ENCODE peak calls at places on chromosomes 16 and 17, in ten cellular contexts. P is heart right ventricle, J is AG09319, T is NB4, Y is SK-N-SH, L is breast epithelium, G is nephron progenitor cell, H is IMR-90, O is cardiac fibroblast, D is astrocyte of the spinal cord. V is an unnamed sample.
A peak's percentile ranks its signal among the peaks of the same experiment; 100 is the strongest.

GRCh38 chr16:11329080-11329491 is 16.2 kb upstream of the RMI2 start:
- DNase-seq in P (no peak), J (no peak), T (no peak), Y (no peak), L (no peak), G (no peak), H (peak; percentile 44), O (no peak), D (peak; percentile 28), V (no peak)

GRCh38 chr17:75601057-75601987 is 13.7 kb downstream of the MYO15B start:
- DNase-seq in P (no peak), J (no peak), T (peak; percentile 81), Y (peak; percentile 83), L (peak; percentile 64), G (peak; percentile 76), H (peak; percentile 5), O (peak; percentile 35), D (no peak), V (peak; percentile 82)

GRCh38 chr16:8849411-8850011 is 19.3 kb downstream of the CARHSP1 start:
- DNase-seq in P (peak; percentile 2), J (no peak), T (peak; percentile 81), Y (peak; percentile 16), L (no peak), G (no peak), H (no peak), O (peak; percentile 71), D (peak; percentile 77), V (no peak)

GRCh38 chr16:81738831-81739496 is 40.1 kb upstream of the PLCG2 start:
- DNase-seq in P (peak; percentile 41), J (no peak), T (peak; percentile 98), Y (no peak), L (no peak), G (no peak), H (no peak), O (no peak), D (no peak), V (no peak)

GRCh38 chr16:70738083-70738977 is 52.5 kb upstream of the MTSS2 start:
- DNase-seq in P (peak; percentile 74), J (peak; percentile 68), T (peak; percentile 88), Y (peak; percentile 81), L (no peak), G (peak; percentile 55), H (peak; percentile 93), O (peak; percentile 83), D (peak; percentile 71), V (peak; percentile 74)

GRCh38 chr17:44518032-44518431 is 14.8 kb upstream of the GPATCH8 start:
- DNase-seq in P (no peak), J (no peak), T (no peak), Y (no peak), L (no peak), G (no peak), H (peak; percentile 51), O (peak; percentile 54), D (no peak), V (no peak)

GRCh38 chr16:54655171-54655590 is 275.5 kb upstream of the IRX5 start:
- DNase-seq in P (peak; percentile 71), J (no peak), T (no peak), Y (no peak), L (no peak), G (peak; percentile 44), H (no peak), O (peak; percentile 63), D (peak; percentile 51), V (no peak)

GRCh38 chr17:67638871-67639270 is 78.9 kb upstream of the NOL11 start:
- DNase-seq in P (no peak), J (no peak), T (no peak), Y (no peak), L (no peak), G (no peak), H (no peak), O (no peak), D (no peak), V (no peak)

GRCh38 chr17:7982666-7983065 is 19.7 kb upstream of the GUCY2D start:
- DNase-seq in P (no peak), J (no peak), T (peak; percentile 40), Y (no peak), L (no peak), G (no peak), H (peak; percentile 14), O (peak; percentile 66), D (peak; percentile 10), V (no peak)

GRCh38 chr16:72198021-72198420 is 26.1 kb upstream of the PMFBP1 start:
- DNase-seq in P (peak; percentile 38), J (peak; percentile 41), T (no peak), Y (peak; percentile 68), L (no peak), G (peak; percentile 21), H (peak; percentile 80), O (peak; percentile 93), D (peak; percentile 87), V (no peak)

GRCh38 chr16:72198641-72199250 is 26.8 kb upstream of the PMFBP1 start:
- DNase-seq in P (no peak), J (no peak), T (no peak), Y (peak; percentile 69), L (no peak), G (no peak), H (no peak), O (no peak), D (no peak), V (no peak)

GRCh38 chr16:72197556-72197955 is 25.6 kb upstream of the PMFBP1 start:
- DNase-seq in P (no peak), J (no peak), T (no peak), Y (no peak), L (no peak), G (no peak), H (no peak), O (no peak), D (no peak), V (no peak)

GRCh38 chr16:72191551-72191950 is 19.6 kb upstream of the PMFBP1 start:
- DNase-seq in P (no peak), J (no peak), T (no peak), Y (no peak), L (no peak), G (no peak), H (no peak), O (peak; percentile 40), D (no peak), V (no peak)

GRCh38 chr16:72195609-72196008 is 23.7 kb upstream of the PMFBP1 start:
- DNase-seq in P (no peak), J (no peak), T (no peak), Y (peak; percentile 58), L (no peak), G (peak; percentile 30), H (no peak), O (no peak), D (no peak), V (no peak)
- TF ChIP-seq CTCF in P (no peak), J (no peak), T (no peak), Y (peak; percentile 41), L (no peak), G (peak; percentile 36), H (no peak), O (no peak), D (no peak), V (no peak)

GRCh38 chr16:2465653-2466415 is 5.3 kb upstream of the NTN3 start:
- DNase-seq in P (no peak), J (no peak), T (peak; percentile 71), Y (no peak), L (no peak), G (no peak), H (no peak), O (no peak), D (no peak), V (no peak)
- TF ChIP-seq CTCF in P (no peak), J (no peak), T (peak; percentile 54), Y (peak; percentile 44), L (no peak), G (peak; percentile 22), H (peak; percentile 23), O (peak; percentile 43), D (peak; percentile 35), V (no peak)

GRCh38 chr16:2840914-2841313 is 10.8 kb downstream of the ZG16B start:
- DNase-seq in P (no peak), J (no peak), T (no peak), Y (no peak), L (no peak), G (no peak), H (no peak), O (no peak), D (no peak), V (no peak)

GRCh38 chr16:2841606-2842339 is 11.7 kb downstream of the ZG16B start:
- DNase-seq in P (no peak), J (no peak), T (no peak), Y (no peak), L (no peak), G (no peak), H (no peak), O (no peak), D (no peak), V (peak; percentile 20)

GRCh38 chr16:2836646-2837508 is 6.8 kb downstream of the ZG16B start:
- DNase-seq in P (no peak), J (no peak), T (no peak), Y (no peak), L (no peak), G (no peak), H (no peak), O (no peak), D (peak; percentile 16), V (no peak)

GRCh38 chr16:2839650-2840450 is 9.7 kb downstream of the ZG16B start:
- DNase-seq in P (no peak), J (no peak), T (no peak), Y (no peak), L (no peak), G (no peak), H (no peak), O (no peak), D (no peak), V (no peak)

GRCh38 chr16:2838928-2839327 is 8.8 kb downstream of the ZG16B start:
- DNase-seq in P (peak; percentile 44), J (peak; percentile 67), T (peak; percentile 74), Y (peak; percentile 90), L (no peak), G (peak; percentile 80), H (peak; percentile 89), O (peak; percentile 85), D (peak; percentile 72), V (peak; percentile 77)
- TF ChIP-seq CTCF in P (peak; percentile 22), J (peak; percentile 95), T (peak; percentile 90), Y (peak; percentile 79), L (peak; percentile 80), G (peak; percentile 87), H (peak; percentile 97), O (peak; percentile 97), D (peak; percentile 94), V (peak; percentile 95)

DNA sequence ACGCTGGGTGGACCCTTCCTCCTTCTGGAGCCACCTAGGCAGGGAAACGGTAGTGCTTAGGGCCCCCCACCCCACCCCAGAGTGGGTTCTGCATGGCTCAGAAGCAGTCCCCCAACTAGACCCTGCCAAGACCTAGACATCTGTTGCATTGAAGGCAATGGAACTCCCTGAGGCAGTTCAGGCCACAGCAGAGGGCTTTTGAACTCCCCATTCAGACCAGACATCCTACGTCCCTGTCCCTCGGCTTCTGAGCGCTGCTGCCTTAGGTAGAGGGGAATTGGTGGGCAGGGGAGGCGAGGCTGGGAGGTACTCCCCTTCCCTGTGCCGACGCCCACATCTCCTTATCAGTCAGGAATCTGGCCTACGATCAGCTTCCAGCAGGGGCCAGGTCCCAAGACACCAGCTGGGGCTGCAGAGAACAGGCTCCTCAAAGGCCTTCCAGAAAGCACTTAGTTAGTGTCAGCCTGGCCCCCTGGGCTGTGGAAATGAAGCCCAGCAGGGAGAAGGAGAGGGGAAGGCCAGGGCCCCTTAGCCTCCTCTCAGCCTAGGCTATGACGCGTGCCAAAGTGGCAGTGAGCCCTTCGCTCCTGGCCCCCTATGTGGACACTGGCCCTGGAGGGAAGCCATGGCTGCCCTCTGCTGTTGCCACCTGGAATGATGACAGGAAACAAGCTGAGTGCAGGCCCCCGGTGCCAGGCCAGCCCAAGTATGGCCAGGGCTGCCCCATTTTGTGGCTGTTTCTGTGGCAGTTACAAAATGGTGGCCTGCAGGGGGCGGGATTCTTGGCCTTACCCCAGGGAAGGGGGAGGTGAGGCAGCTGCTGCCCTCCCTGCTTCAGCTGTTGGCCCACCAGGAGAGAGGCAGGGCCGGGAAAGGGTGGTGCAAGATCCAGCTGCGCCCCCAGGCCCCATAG is 11.1 kb downstream of the TBX4 start:
- DNase-seq in P (no peak), J (no peak), T (no peak), Y (no peak), L (no peak), G (no peak), H (no peak), O (no peak), D (no peak), V (no peak)
- TF ChIP-seq CTCF in P (no peak), J (peak; percentile 5), T (no peak), Y (peak; percentile 34), L (no peak), G (no peak), H (no peak), O (peak; percentile 6), D (no peak), V (no peak)

V was measured in activated CD8-positive, alpha-beta T cell treated with anti-CD3 and anti-CD28 coated beads for 36 hours.